ENCODE peak calls at places on chromosomes 16 and 17, in nine cellular contexts. E is stimulated activated CD8-positive, alpha-beta memory T cell treated with anti-CD3 and anti-CD28 coated beads, Interleukin-2, amount 100 ng/mL, for 48 hours; H is NCI-H2171 treated with DMSO at 0.1 percent for 48 hours; L is fibroblast of mammary gland; O is GDM1; G is anterior cingulate cortex; V is smooth muscle cell of the brain vasculature; F is NB4; U is HFFc6. M is an unnamed sample.

GRCh38 chr16:1159325-1159972 is 6.5 kb downstream of the CACNA1H start:
- DNase-seq in L (no peak), F (no peak), E (no peak), H (peak; percentile 58), U (no peak), V (no peak), O (no peak), G (no peak), M (no peak)

GRCh38 chr17:57670769-57671545 is 74.1 kb downstream of the CCDC182 start:
- DNase-seq in L (no peak), O (no peak), G (no peak), F (no peak), E (no peak), H (no peak), U (no peak), V (no peak), M (no peak)

GRCh38 chr17:34980681-34981537 is 597 bp downstream of the LIG3 start:
- DNase-seq in F (peak; percentile 96), O (peak; percentile 80), L (peak; percentile 83), V (peak; percentile 62), G (peak; percentile 82), U (peak; percentile 74), E (peak; percentile 73), H (peak; percentile 83), M (peak; percentile 89)

GRCh38 chr17:45368661-45369060 is 51.8 kb upstream of the MAP3K14 start:
- DNase-seq in G (no peak), O (no peak), L (peak; percentile 39), V (no peak), F (no peak), E (no peak), U (peak; percentile 54), H (no peak), M (peak; percentile 48)

GRCh38 chr17:71398706-71399620 is 721.9 kb upstream of the SOX9 start:
- DNase-seq in O (no peak), U (no peak), H (peak; percentile 19), E (no peak), V (no peak), L (no peak), G (no peak), F (no peak), M (peak; percentile 6)

GRCh38 chr17:79306688-79307323 is 232.2 kb downstream of the ENGASE start:
- DNase-seq in V (no peak), L (no peak), F (no peak), G (no peak), O (no peak), E (no peak), U (no peak), H (peak; percentile 67), M (no peak)

GRCh38 chr17:67608691-67609090 is 109.0 kb upstream of the NOL11 start:
- DNase-seq in O (no peak), G (no peak), F (no peak), V (no peak), L (peak; percentile 35), H (no peak), U (peak; percentile 52), E (no peak), M (peak; percentile 97)

GRCh38 chr16:68246121-68246520 is 948 bp downstream of the PLA2G15 start:
- DNase-seq in L (no peak), H (no peak), O (no peak), E (no peak), V (no peak), G (no peak), U (no peak), F (no peak), M (no peak)

GRCh38 chr16:72203401-72203800 is 31.4 kb upstream of the PMFBP1 start:
- DNase-seq in F (peak; percentile 94), E (no peak), V (no peak), L (peak; percentile 56), H (no peak), O (peak; percentile 38), G (no peak), U (peak; percentile 30), M (peak; percentile 53)

GRCh38 chr17:81287155-81287554 is 8.0 kb downstream of the SLC38A10 start:
- DNase-seq in G (no peak), E (no peak), F (no peak), H (no peak), V (no peak), U (no peak), L (no peak), O (no peak), M (no peak)

GRCh38 chr17:3710951-3711383 is 12.7 kb upstream of the HASPIN start:
- DNase-seq in U (peak; percentile 10), F (peak; percentile 83), L (peak; percentile 64), H (no peak), O (peak; percentile 36), V (no peak), E (no peak), G (no peak), M (peak; percentile 69)

GRCh38 chr17:36934759-36935630 is 2.3 kb upstream of the LHX1 start:
- DNase-seq in V (no peak), E (no peak), U (no peak), G (no peak), H (no peak), O (no peak), F (no peak), L (no peak), M (no peak)

M was measured in fibroblast of pulmonary artery.